ENCODE peak calls at places on chromosomes 13 and 19, in eight cellular contexts. Q is astrocyte; W is ELF-1; I is neural progenitor cell; P is activated CD4-positive, alpha-beta T cell treated with anti-CD3 and anti-CD28 coated beads for 24 hours; N is NCI-H524; D is NCI-H460; L is NCI-H510A. B is an unnamed sample.

GRCh38 chr13:98450012-98450411 is 126.9 kb downstream of the STK24 start:
- DNase-seq in Q (no peak), D (no peak), I (no peak), N (no peak), L (no peak), P (no peak), W (no peak), B (no peak)

GRCh38 chr19:29540128-29540527 is 14.3 kb downstream of the VSTM2B start:
- DNase-seq in L (no peak), Q (no peak), W (no peak), N (no peak), I (no peak), D (no peak), P (no peak), B (no peak)

GRCh38 chr13:95002968-95003813 is 290.8 kb upstream of the SOX21 start:
- DNase-seq in W (peak), L (peak), Q (no peak), D (no peak), I (peak), P (no peak), N (peak), B (peak)

GRCh38 chr13:70541451-70541850 is 433.2 kb upstream of the KLHL1 start:
- DNase-seq in I (no peak), D (no peak), W (no peak), P (no peak), N (no peak), Q (no peak), L (no peak), B (no peak)

GRCh38 chr13:99376132-99376531 is 68.9 kb upstream of the GPR183 start:
- DNase-seq in I (no peak), L (no peak), N (no peak), Q (no peak), W (no peak), P (no peak), D (no peak), B (no peak)

GRCh38 chr19:10756371-10756770 is 38.5 kb downstream of the DNM2 start:
- DNase-seq in Q (no peak), I (no peak), W (no peak), N (no peak), P (no peak), L (no peak), D (no peak), B (no peak)

GRCh38 chr13:114107686-114108081 is 24.7 kb downstream of the RASA3 start:
- DNase-seq in W (no peak), L (no peak), I (no peak), P (no peak), N (no peak), Q (peak), D (no peak), B (peak)

GRCh38 chr19:45423589-45424190 is at the start of gene ERCC1:
- DNase-seq in N (peak), L (peak), I (peak), P (peak), D (peak), Q (peak), W (peak), B (peak)

GRCh38 chr19:33804021-33804799 is 7.5 kb downstream of the KCTD15 start:
- DNase-seq in W (no peak), P (no peak), D (no peak), L (no peak), Q (peak), N (no peak), I (no peak), B (no peak)

GRCh38 chr19:9917322-9917721 is 19.0 kb downstream of the OLFM2 start:
- DNase-seq in L (no peak), D (peak), W (peak), P (no peak), I (peak), Q (no peak), N (peak), B (no peak)

GRCh38 chr13:77312311-77312710 is 14.6 kb downstream of the MYCBP2 start:
- DNase-seq in N (no peak), L (no peak), I (no peak), Q (no peak), W (no peak), P (no peak), D (no peak), B (no peak)

GRCh38 chr13:57629821-57630235 is 1.7 kb upstream of the PCDH17 start:
- DNase-seq in W (peak), L (peak), P (no peak), D (peak), N (peak), I (peak), Q (peak), B (peak)

GRCh38 chr13:110254151-110254679 is 52.7 kb downstream of the COL4A1 start:
- DNase-seq in P (no peak), L (no peak), I (no peak), Q (no peak), N (no peak), W (no peak), D (no peak), B (no peak)

GRCh38 chr19:53094749-53095575 is 8.3 kb downstream of the ZNF160 start:
- DNase-seq in N (no peak), W (peak), P (no peak), D (no peak), I (peak), L (no peak), Q (no peak), B (no peak)

GRCh38 chr19:1261512-1261862 is 7.6 kb upstream of the CIRBP start:
- DNase-seq in Q (no peak), I (peak), P (no peak), D (no peak), W (no peak), L (no peak), N (peak), B (peak)

GRCh38 chr19:39759457-39760184 is 19.0 kb upstream of the LEUTX start:
- DNase-seq in Q (no peak), N (no peak), L (no peak), W (no peak), D (no peak), I (no peak), P (no peak), B (no peak)

GRCh38 chr13:59476376-59476775 is 687.4 kb downstream of the DIAPH3 start:
- DNase-seq in P (no peak), N (no peak), Q (no peak), I (no peak), W (no peak), L (no peak), D (no peak), B (no peak)

GRCh38 chr13:32415019-32415418 is 12.9 kb downstream of the N4BP2L1 start:
- DNase-seq in I (peak), N (peak), D (no peak), W (peak), Q (no peak), L (no peak), P (peak), B (no peak)

GRCh38 chr13:77325371-77325941 is 1.4 kb downstream of the MYCBP2 start:
- DNase-seq in N (peak), D (no peak), P (no peak), L (no peak), W (peak), Q (no peak), I (no peak), B (no peak)

GRCh38 chr19:18736415-18737336 is 53.2 kb downstream of the CRTC1 start:
- DNase-seq in Q (no peak), L (no peak), W (no peak), P (no peak), I (no peak), N (peak), D (no peak), B (no peak)

GRCh38 chr19:45179848-45180370 is 1.3 kb downstream of the BLOC1S3 start:
- DNase-seq in Q (no peak), P (no peak), I (no peak), W (peak), N (no peak), D (no peak), L (no peak), B (no peak)

GRCh38 chr19:48819366-48819816 is 8.6 kb upstream of the BCAT2 start:
- DNase-seq in L (peak), D (peak), N (no peak), P (no peak), I (no peak), W (no peak), Q (peak), B (peak)

GRCh38 chr19:10390652-10391286 is 10.4 kb upstream of the TYK2 start:
- DNase-seq in W (peak), P (peak), L (peak), Q (peak), N (peak), I (peak), D (peak), B (no peak)

GRCh38 chr19:55146648-55147218 is 2.3 kb downstream of the TNNT1 start:
- DNase-seq in I (peak), Q (no peak), P (no peak), W (peak), D (no peak), L (peak), N (peak), B (peak)

GRCh38 chr13:60066206-60066605 is 97.5 kb downstream of the DIAPH3 start:
- DNase-seq in Q (no peak), D (no peak), W (no peak), I (no peak), N (no peak), L (no peak), P (no peak), B (no peak)

GRCh38 chr19:36488816-36489138 is 584 bp downstream of the ZNF566 start:
- DNase-seq in W (no peak), I (peak), N (peak), P (peak), L (no peak), Q (no peak), D (no peak), B (no peak)

GRCh38 chr13:97879646-97880297 is 73.7 kb upstream of the IPO5 start:
- DNase-seq in D (no peak), W (peak), L (no peak), Q (peak), I (no peak), P (no peak), N (no peak), B (no peak)

GRCh38 chr13:37446503-37446902 is 152.1 kb downstream of the POSTN start:
- DNase-seq in D (no peak), Q (peak), N (no peak), I (no peak), P (no peak), W (no peak), L (no peak), B (no peak)

GRCh38 chr13:83219832-83220231 is 662.4 kb downstream of the SLITRK1 start:
- DNase-seq in L (no peak), N (no peak), D (no peak), Q (no peak), W (no peak), P (no peak), I (no peak), B (no peak)

GRCh38 chr19:38617283-38617763 is 430 bp downstream of the MAP4K1 start:
- DNase-seq in L (no peak), N (no peak), I (no peak), D (no peak), P (no peak), W (no peak), Q (no peak), B (no peak)

GRCh38 chr13:93769126-93769525 is 542.5 kb downstream of the GPC6 start:
- DNase-seq in P (no peak), D (no peak), L (no peak), I (no peak), N (no peak), W (no peak), Q (no peak), B (no peak)

B was measured in DMS79.